ENCODE peak calls at places on chromosome 21, in eight cellular contexts. Y, M, P, T, E, C, O and Z are unnamed samples.

GRCh38 chr21:25283720-25284119 is 323.6 kb downstream of the MRPL39 start:
- DNase-seq in Y (no peak), M (no peak), P (no peak), T (peak; percentile 49), E (no peak), C (no peak), O (no peak), Z (peak; percentile 51)

GRCh38 chr21:33731447-33731846 is 89.1 kb downstream of the ITSN1 start:
- DNase-seq in Y (no peak), M (no peak), P (no peak), T (no peak), E (no peak), C (no peak), O (no peak), Z (peak; percentile 10)

GRCh38 chr21:26106562-26106961 is 64.0 kb downstream of the APP start:
- DNase-seq in Y (no peak), M (no peak), P (no peak), T (no peak), E (no peak), C (no peak), O (no peak), Z (no peak)

GRCh38 chr21:26966360-26966977 is 419 bp downstream of the ADAMTS5 start:
- DNase-seq in Y (peak; percentile 42), M (peak; percentile 40), P (no peak), T (no peak), E (no peak), C (no peak), O (no peak), Z (peak; percentile 87)

GRCh38 chr21:45979141-45979631 is 2.4 kb upstream of the COL6A1 start:
- DNase-seq in Y (peak; percentile 62), M (peak; percentile 42), P (no peak), T (peak; percentile 72), E (no peak), C (no peak), O (no peak), Z (peak; percentile 78)

GRCh38 chr21:35427320-35428040 is 378.4 kb upstream of the RUNX1 start:
- DNase-seq in Y (no peak), M (no peak), P (no peak), T (no peak), E (no peak), C (no peak), O (no peak), Z (no peak)

GRCh38 chr21:36534656-36535055 is 54.7 kb upstream of the CLDN14 start:
- DNase-seq in Y (no peak), M (no peak), P (no peak), T (no peak), E (no peak), C (no peak), O (no peak), Z (no peak)

GRCh38 chr21:36803051-36803709 is 104.3 kb downstream of the SIM2 start:
- DNase-seq in Y (no peak), M (no peak), P (no peak), T (no peak), E (no peak), C (no peak), O (no peak), Z (no peak)

GRCh38 chr21:28893687-28894086 is 99.0 kb downstream of the LTN1 start:
- DNase-seq in Y (no peak), M (no peak), P (no peak), T (no peak), E (no peak), C (no peak), O (no peak), Z (no peak)

GRCh38 chr21:15976807-15977206 is 247.0 kb downstream of the USP25 start:
- DNase-seq in Y (no peak), M (no peak), P (no peak), T (peak; percentile 65), E (no peak), C (no peak), O (no peak), Z (no peak)

GRCh38 chr21:34553199-34553952 is 41.4 kb upstream of the KCNE1 start:
- DNase-seq in Y (no peak), M (no peak), P (no peak), T (peak; percentile 72), E (no peak), C (no peak), O (no peak), Z (no peak)

DNA sequence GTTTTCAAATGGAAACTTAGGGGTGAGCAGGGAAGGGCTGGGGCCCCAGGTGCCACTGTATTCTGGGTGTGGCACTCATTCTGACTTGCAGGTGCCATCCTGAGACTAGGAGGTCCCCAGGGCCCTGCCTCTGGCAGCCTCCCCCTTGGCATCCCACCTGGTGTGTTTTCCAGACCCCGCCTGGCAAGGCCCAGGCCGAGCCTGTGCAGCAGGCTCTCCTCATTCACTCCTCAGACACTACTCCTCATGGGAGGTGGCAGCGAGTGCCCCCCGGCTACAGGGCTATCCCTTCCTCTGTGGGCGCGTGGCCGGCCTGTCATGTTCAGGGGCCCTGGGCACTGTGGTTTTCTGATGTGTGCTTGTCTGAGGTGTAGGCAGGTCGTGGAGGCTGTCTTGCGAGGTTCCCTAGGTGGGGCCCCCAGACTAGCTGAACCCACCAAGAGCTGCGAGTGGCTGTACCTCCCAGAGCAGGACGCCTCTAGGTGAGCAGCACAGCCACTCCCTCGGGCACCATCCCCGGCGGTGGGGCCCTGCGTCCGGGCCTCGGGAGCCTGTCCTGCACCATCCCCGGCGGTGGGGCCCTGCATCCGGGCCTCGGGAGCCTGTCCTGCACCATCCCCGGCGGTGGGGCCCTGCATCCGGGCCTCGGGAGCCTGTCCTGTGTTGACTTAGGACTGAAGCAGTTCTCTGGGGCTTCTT is 13.2 kb downstream of the SLX9 start:
- DNase-seq in Y (no peak), M (peak; percentile 31), P (no peak), T (no peak), E (no peak), C (no peak), O (no peak), Z (no peak)
- H3K4me1 ChIP-seq in Y (peaks cover 7% of the 10 kb centered on the region), M (peaks cover 13% of the 10 kb centered on the region), P (peaks cover 8% of the 10 kb centered on the region), T (no peaks in the 10 kb centered on the region), E (peaks cover 28% of the 10 kb centered on the region), C (no peaks in the 10 kb centered on the region), O (peaks cover 2% of the 10 kb centered on the region), Z (peaks cover under 1% of the 10 kb centered on the region)

DNA sequence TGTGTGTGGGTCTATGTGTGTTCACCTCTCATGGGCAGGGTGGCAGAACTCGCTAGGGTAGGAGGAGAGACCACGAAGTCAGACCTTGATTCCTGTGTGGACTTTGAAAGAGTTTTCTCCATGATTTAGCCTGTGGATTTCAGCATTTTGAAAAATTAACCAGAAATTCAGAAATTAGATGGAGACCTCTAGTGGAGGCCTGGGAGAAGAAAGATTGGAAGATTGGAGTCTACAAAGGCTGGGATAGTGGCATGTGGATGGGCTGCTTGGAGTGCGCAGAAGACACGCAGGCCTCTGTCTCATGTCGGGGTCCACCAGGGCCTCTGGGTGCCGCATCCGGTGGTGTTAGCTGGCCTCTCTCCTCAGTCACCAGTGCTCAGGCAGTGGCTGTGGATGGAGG is 18.9 kb upstream of the IGSF5 start:
- DNase-seq in Y (no peak), M (no peak), P (no peak), T (no peak), E (no peak), C (no peak), O (no peak), Z (no peak)
- TF ChIP-seq CTCF in Y (no peak), M (no peak), P (no peak), T (peak; percentile 49), E (no peak), C (no peak), O (no peak), Z (peak; percentile 46)

GRCh38 chr21:43872549-43873198 is 7.7 kb downstream of the AGPAT3 start:
- DNase-seq in Y (no peak), M (no peak), P (no peak), T (no peak), E (no peak), C (no peak), O (no peak), Z (no peak)
- H3K4me3 ChIP-seq in Y (no peak overlapping the region), M (no peak overlapping the region), P (no peak overlapping the region), T (no peak overlapping the region), E (no peak overlapping the region), C (no peak overlapping the region), O (no peak overlapping the region), Z (no peak overlapping the region)

DNA sequence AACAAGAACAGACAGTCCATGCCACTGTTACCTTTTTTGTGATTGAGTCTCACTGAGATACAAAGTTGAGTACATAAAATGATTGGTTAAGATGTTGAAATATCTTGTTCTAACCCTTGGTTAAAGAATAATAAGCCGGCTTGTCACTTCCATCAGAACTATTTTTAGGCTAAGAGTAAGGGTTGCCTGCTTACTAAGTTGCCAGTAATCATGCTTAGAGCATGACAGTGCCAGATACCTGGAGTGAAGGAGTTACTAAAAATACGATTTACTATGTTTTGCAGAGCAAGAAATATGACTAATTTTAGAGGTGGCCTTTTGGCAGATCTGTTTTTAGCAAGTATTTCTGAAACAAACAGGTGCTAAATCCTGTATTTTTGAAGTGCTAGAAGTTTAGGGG is 6.0 kb downstream of the HUNK start:
- DNase-seq in Y (no peak), M (no peak), P (no peak), T (no peak), E (no peak), C (no peak), O (no peak), Z (no peak)
- H3K4me1 ChIP-seq in Y (peaks cover 5% of the 10 kb centered on the region), M (peaks cover 10% of the 10 kb centered on the region), P (no peaks in the 10 kb centered on the region), T (no peaks in the 10 kb centered on the region), E (peaks cover 8% of the 10 kb centered on the region), C (no peaks in the 10 kb centered on the region), O (peaks cover 6% of the 10 kb centered on the region), Z (no peaks in the 10 kb centered on the region)

DNA sequence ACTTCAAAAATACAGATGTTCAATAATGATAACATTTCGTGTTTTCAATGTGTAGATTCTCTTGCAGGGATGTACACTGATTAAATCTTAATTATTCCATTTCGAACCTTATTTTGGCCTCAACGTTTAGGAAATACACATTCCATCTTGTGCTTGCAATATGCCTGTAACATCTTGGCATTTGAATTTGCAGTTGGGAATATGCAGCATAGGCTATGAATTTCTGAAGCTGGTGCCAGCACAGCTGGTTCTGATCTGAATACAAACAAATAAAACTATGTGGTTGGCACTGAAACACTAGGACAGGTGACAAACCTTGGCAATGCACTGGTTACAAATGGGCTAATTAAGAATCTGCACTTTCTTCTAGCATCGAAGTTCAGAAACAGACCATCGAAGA is 108.4 kb downstream of the ERG start:
- DNase-seq in Y (no peak), M (no peak), P (no peak), T (no peak), E (no peak), C (no peak), O (no peak), Z (no peak)
- TF ChIP-seq CTCF in Y (no peak), M (no peak), P (no peak), T (no peak), E (no peak), C (no peak), O (no peak), Z (no peak)